ENCODE peak calls at places on chromosomes 1 and 21, in eight cellular contexts. One of them, this sample, is unnamed.

GRCh38 chr1:6243993-6244392 is at the start of gene HES3:
- DNase-seq in hepatocyte: no peak
- DNase-seq in BJ: no peak
- DNase-seq in MCF 10A: no peak
- DNase-seq in B cell: no peak
- DNase-seq in kidney epithelial cell: no peak
- DNase-seq in astrocyte of the spinal cord: no peak
- DNase-seq in neural crest cell: no peak
- DNase-seq in this sample: no peak

GRCh38 chr21:30829659-30830058 is at the start of gene KRTAP7-1:
- DNase-seq in neural crest cell: no peak
- DNase-seq in hepatocyte: no peak
- DNase-seq in B cell: no peak
- DNase-seq in kidney epithelial cell: no peak
- DNase-seq in MCF 10A: no peak
- DNase-seq in astrocyte of the spinal cord: no peak
- DNase-seq in BJ: no peak
- DNase-seq in this sample: no peak

GRCh38 chr1:51417496-51418383 is 87.4 kb upstream of the TTC39A start:
- DNase-seq in B cell: no peak
- DNase-seq in BJ: no peak
- DNase-seq in astrocyte of the spinal cord: peak
- DNase-seq in neural crest cell: no peak
- DNase-seq in kidney epithelial cell: no peak
- DNase-seq in MCF 10A: no peak
- DNase-seq in hepatocyte: no peak
- DNase-seq in this sample: no peak

GRCh38 chr1:98133151-98133550 is 212.3 kb upstream of the DPYD start:
- DNase-seq in B cell: no peak
- DNase-seq in kidney epithelial cell: no peak
- DNase-seq in BJ: no peak
- DNase-seq in MCF 10A: no peak
- DNase-seq in hepatocyte: no peak
- DNase-seq in neural crest cell: no peak
- DNase-seq in astrocyte of the spinal cord: no peak
- DNase-seq in this sample: no peak

GRCh38 chr1:89633103-89633744 is at the start of gene LRRC8C:
- DNase-seq in neural crest cell: peak
- DNase-seq in hepatocyte: peak
- DNase-seq in B cell: peak
- DNase-seq in kidney epithelial cell: no peak
- DNase-seq in BJ: no peak
- DNase-seq in astrocyte of the spinal cord: peak
- DNase-seq in MCF 10A: peak
- DNase-seq in this sample: peak

GRCh38 chr1:33270379-33270778 is 14.1 kb downstream of the ZNF362 start:
- DNase-seq in hepatocyte: no peak
- DNase-seq in B cell: no peak
- DNase-seq in astrocyte of the spinal cord: no peak
- DNase-seq in BJ: no peak
- DNase-seq in MCF 10A: no peak
- DNase-seq in kidney epithelial cell: no peak
- DNase-seq in neural crest cell: no peak
- DNase-seq in this sample: no peak

GRCh38 chr1:70459502-70460225 is 48.6 kb downstream of the CTH start:
- DNase-seq in BJ: no peak
- DNase-seq in astrocyte of the spinal cord: peak
- DNase-seq in MCF 10A: peak
- DNase-seq in hepatocyte: peak
- DNase-seq in neural crest cell: no peak
- DNase-seq in B cell: no peak
- DNase-seq in kidney epithelial cell: peak
- DNase-seq in this sample: no peak

GRCh38 chr1:10032287-10032589 is 520 bp upstream of the UBE4B start:
- DNase-seq in kidney epithelial cell: no peak
- DNase-seq in hepatocyte: no peak
- DNase-seq in astrocyte of the spinal cord: no peak
- DNase-seq in B cell: no peak
- DNase-seq in BJ: no peak
- DNase-seq in MCF 10A: no peak
- DNase-seq in neural crest cell: no peak
- DNase-seq in this sample: no peak

GRCh38 chr1:229653420-229653819 is 27.4 kb downstream of the URB2 start:
- DNase-seq in MCF 10A: no peak
- DNase-seq in BJ: no peak
- DNase-seq in hepatocyte: no peak
- DNase-seq in astrocyte of the spinal cord: no peak
- DNase-seq in B cell: no peak
- DNase-seq in kidney epithelial cell: no peak
- DNase-seq in neural crest cell: no peak
- DNase-seq in this sample: no peak

GRCh38 chr1:164771568-164772350 is 212.8 kb downstream of the PBX1 start:
- DNase-seq in kidney epithelial cell: peak
- DNase-seq in neural crest cell: no peak
- DNase-seq in hepatocyte: peak
- DNase-seq in astrocyte of the spinal cord: peak
- DNase-seq in BJ: no peak
- DNase-seq in MCF 10A: peak
- DNase-seq in B cell: no peak
- DNase-seq in this sample: peak

GRCh38 chr1:235060607-235061470 is 67.8 kb downstream of the TOMM20 start:
- DNase-seq in MCF 10A: peak
- DNase-seq in BJ: no peak
- DNase-seq in B cell: no peak
- DNase-seq in hepatocyte: peak
- DNase-seq in kidney epithelial cell: no peak
- DNase-seq in astrocyte of the spinal cord: no peak
- DNase-seq in neural crest cell: no peak
- DNase-seq in this sample: peak

GRCh38 chr1:184289825-184290550 is 96.8 kb upstream of the C1orf21 start:
- DNase-seq in astrocyte of the spinal cord: no peak
- DNase-seq in neural crest cell: no peak
- DNase-seq in kidney epithelial cell: no peak
- DNase-seq in hepatocyte: no peak
- DNase-seq in BJ: no peak
- DNase-seq in MCF 10A: peak
- DNase-seq in B cell: no peak
- DNase-seq in this sample: no peak

GRCh38 chr1:114756009-114756892 is 1.5 kb downstream of the CSDE1 start:
- DNase-seq in neural crest cell: no peak
- DNase-seq in kidney epithelial cell: no peak
- DNase-seq in astrocyte of the spinal cord: no peak
- DNase-seq in BJ: no peak
- DNase-seq in B cell: no peak
- DNase-seq in hepatocyte: no peak
- DNase-seq in MCF 10A: no peak
- DNase-seq in this sample: no peak

GRCh38 chr1:54229281-54229891 is 29.4 kb downstream of the MRPL37 start:
- DNase-seq in hepatocyte: no peak
- DNase-seq in B cell: no peak
- DNase-seq in BJ: no peak
- DNase-seq in neural crest cell: no peak
- DNase-seq in astrocyte of the spinal cord: peak
- DNase-seq in MCF 10A: peak
- DNase-seq in kidney epithelial cell: peak
- DNase-seq in this sample: peak

GRCh38 chr1:87940410-87940809 is 611.7 kb downstream of the LMO4 start:
- DNase-seq in B cell: no peak
- DNase-seq in neural crest cell: no peak
- DNase-seq in MCF 10A: no peak
- DNase-seq in astrocyte of the spinal cord: no peak
- DNase-seq in kidney epithelial cell: no peak
- DNase-seq in hepatocyte: no peak
- DNase-seq in BJ: no peak
- DNase-seq in this sample: no peak

GRCh38 chr1:28577052-28577678 is 14.9 kb upstream of the RAB42 start:
- DNase-seq in MCF 10A: peak
- DNase-seq in B cell: no peak
- DNase-seq in neural crest cell: no peak
- DNase-seq in hepatocyte: no peak
- DNase-seq in BJ: no peak
- DNase-seq in kidney epithelial cell: no peak
- DNase-seq in astrocyte of the spinal cord: no peak
- DNase-seq in this sample: no peak

GRCh38 chr1:223246468-223246867 is 103.4 kb upstream of the TLR5 start:
- DNase-seq in astrocyte of the spinal cord: no peak
- DNase-seq in kidney epithelial cell: no peak
- DNase-seq in MCF 10A: no peak
- DNase-seq in neural crest cell: no peak
- DNase-seq in hepatocyte: no peak
- DNase-seq in B cell: no peak
- DNase-seq in BJ: no peak
- DNase-seq in this sample: no peak

GRCh38 chr1:43566382-43567035 is 35.8 kb downstream of the PTPRF start:
- DNase-seq in MCF 10A: no peak
- DNase-seq in BJ: no peak
- DNase-seq in neural crest cell: no peak
- DNase-seq in B cell: no peak
- DNase-seq in hepatocyte: no peak
- DNase-seq in astrocyte of the spinal cord: no peak
- DNase-seq in kidney epithelial cell: no peak
- DNase-seq in this sample: no peak
- TF ChIP-seq CTCF in MCF 10A: no peak
- TF ChIP-seq CTCF in BJ: no peak
- TF ChIP-seq CTCF in neural crest cell: no peak
- TF ChIP-seq CTCF in B cell: no peak
- TF ChIP-seq CTCF in hepatocyte: no peak
- TF ChIP-seq CTCF in astrocyte of the spinal cord: no peak
- TF ChIP-seq CTCF in kidney epithelial cell: no peak
- TF ChIP-seq CTCF in this sample: no peak

GRCh38 chr21:25036775-25037174 is 570.5 kb downstream of the MRPL39 start:
- DNase-seq in MCF 10A: no peak
- DNase-seq in astrocyte of the spinal cord: no peak
- DNase-seq in BJ: no peak
- DNase-seq in B cell: no peak
- DNase-seq in neural crest cell: no peak
- DNase-seq in hepatocyte: no peak
- DNase-seq in kidney epithelial cell: no peak
- DNase-seq in this sample: no peak

DNA sequence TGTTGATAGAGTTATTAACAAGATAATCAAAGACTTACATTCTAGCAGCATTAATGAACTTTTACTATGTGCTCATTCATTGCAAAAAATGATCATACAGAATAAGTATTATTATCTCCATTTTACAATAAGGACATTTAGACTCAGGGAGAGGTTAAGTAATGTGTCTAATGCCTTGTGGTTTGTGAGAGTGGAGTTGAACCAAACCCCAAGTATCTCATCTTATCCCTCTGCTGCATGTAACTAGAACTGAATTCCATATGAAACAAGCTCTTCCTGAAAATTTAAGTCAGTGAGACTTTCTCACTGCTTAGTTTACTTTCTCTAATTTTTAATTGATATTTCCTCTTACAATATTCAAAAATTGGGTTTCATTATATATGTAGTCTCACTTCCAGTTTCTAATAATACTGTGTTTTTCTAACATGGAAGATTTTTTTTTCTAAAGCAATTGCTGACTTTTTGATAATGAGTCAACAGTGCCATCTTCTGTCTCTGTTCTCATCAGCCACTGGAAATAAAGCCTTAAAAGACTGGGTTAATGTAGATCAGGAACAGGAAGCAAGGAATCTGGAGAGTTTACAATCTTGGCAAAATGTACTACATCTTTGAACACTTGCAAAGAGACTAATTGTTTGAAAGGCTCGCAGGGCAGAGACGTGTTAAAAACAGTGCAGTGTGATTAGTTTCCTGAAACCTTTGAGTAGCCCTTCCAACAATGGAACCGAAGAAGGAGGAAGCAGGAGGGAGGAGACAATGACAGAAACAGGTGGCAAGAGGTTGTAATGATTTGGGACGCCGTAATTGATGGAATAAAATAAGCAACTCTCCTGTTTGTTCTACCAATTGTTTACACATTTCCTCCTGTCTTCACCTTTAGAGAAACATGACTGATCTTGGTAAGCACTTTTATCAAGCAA is 567.6 kb downstream of the MRPL39 start:
- DNase-seq in neural crest cell: no peak
- DNase-seq in BJ: no peak
- DNase-seq in kidney epithelial cell: no peak
- DNase-seq in hepatocyte: no peak
- DNase-seq in B cell: no peak
- DNase-seq in MCF 10A: peak
- DNase-seq in astrocyte of the spinal cord: peak
- DNase-seq in this sample: no peak
- TF ChIP-seq CTCF in neural crest cell: peak
- TF ChIP-seq CTCF in BJ: no peak
- TF ChIP-seq CTCF in kidney epithelial cell: peak
- TF ChIP-seq CTCF in hepatocyte: peak
- TF ChIP-seq CTCF in B cell: peak
- TF ChIP-seq CTCF in MCF 10A: peak
- TF ChIP-seq CTCF in astrocyte of the spinal cord: peak
- TF ChIP-seq CTCF in this sample: no peak

DNA sequence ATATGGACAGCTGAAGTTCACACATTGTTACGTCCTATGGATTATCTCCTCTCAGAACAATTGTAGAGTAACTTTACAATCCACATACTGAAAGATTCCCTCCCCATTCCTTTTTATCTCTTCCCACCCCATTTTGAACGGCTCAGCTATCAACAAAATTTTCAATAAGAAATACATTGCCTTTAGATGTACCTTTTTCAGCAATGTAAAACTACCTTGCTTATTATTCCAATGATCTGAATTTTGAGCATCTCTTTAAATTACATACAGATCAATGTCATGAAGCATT is 503.7 kb downstream of the SMYD3 start:
- DNase-seq in B cell: no peak
- DNase-seq in neural crest cell: no peak
- DNase-seq in astrocyte of the spinal cord: no peak
- DNase-seq in kidney epithelial cell: no peak
- DNase-seq in MCF 10A: no peak
- DNase-seq in BJ: no peak
- DNase-seq in hepatocyte: no peak
- DNase-seq in this sample: no peak
- TF ChIP-seq CTCF in B cell: peak
- TF ChIP-seq CTCF in neural crest cell: no peak
- TF ChIP-seq CTCF in astrocyte of the spinal cord: no peak
- TF ChIP-seq CTCF in kidney epithelial cell: no peak
- TF ChIP-seq CTCF in MCF 10A: no peak
- TF ChIP-seq CTCF in BJ: no peak
- TF ChIP-seq CTCF in hepatocyte: no peak
- TF ChIP-seq CTCF in this sample: no peak

DNA sequence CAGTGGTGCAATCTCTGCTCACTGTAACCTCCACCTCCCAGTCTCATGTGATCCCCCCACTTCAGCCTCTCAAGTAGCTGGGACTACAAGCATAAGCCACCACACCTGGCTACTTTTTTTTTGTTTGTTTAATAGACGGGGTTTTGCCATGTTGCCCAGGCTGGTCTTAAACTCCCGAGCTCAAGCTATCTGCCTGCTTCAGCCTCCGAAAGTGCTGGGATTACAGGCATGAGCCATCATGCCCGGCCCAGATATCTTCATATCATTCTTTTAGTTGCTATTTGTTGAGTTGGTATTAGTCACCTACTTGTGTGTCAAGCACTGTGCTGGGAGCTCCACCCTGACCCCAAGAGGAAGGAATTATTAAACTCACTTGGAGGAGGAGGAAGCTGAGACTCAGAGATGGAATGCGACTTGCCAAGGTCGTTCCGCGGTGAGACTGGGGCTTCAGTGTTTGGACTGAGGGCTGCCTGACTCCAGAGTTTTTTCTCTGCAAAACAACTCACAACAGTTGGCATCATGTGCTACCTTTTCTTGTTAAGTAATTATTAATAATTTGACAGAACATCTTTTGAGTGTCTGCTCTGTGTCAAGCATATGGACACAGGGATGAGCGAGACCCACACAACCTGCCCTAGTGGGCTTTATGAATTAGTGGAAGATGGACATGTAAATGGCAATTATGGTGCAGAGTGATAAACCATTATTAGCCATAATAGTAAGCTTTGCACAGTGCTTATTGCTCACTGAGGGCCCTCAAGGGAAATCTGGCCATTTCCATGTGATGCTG is 132.0 kb downstream of the FOXD2 start:
- DNase-seq in neural crest cell: no peak
- DNase-seq in MCF 10A: peak
- DNase-seq in kidney epithelial cell: peak
- DNase-seq in B cell: no peak
- DNase-seq in BJ: peak
- DNase-seq in hepatocyte: peak
- DNase-seq in astrocyte of the spinal cord: peak
- DNase-seq in this sample: peak
- TF ChIP-seq CTCF in neural crest cell: peak
- TF ChIP-seq CTCF in MCF 10A: peak
- TF ChIP-seq CTCF in kidney epithelial cell: peak
- TF ChIP-seq CTCF in B cell: no peak
- TF ChIP-seq CTCF in BJ: peak
- TF ChIP-seq CTCF in hepatocyte: peak
- TF ChIP-seq CTCF in astrocyte of the spinal cord: peak
- TF ChIP-seq CTCF in this sample: no peak